ENCODE peak calls at places on chromosome 13, in ten cellular contexts. T is NT2/D1, C is body of pancreas, W is heart right ventricle, G is cardiac muscle cell, M is prostate gland, Z is left ventricle myocardium inferior, U is mammary epithelial cell, P is aorta, V is uterus. F is an unnamed sample. For H3K4me1, the result is how much of the 10 kb centered on the place peaks cover.

GRCh38 chr13:31880849-31881494 is 141.6 kb downstream of the RXFP2 start:
- DNase-seq in T (no peak), C (no peak), W (no peak), G (no peak), M (no peak), Z (no peak), U (no peak), P (no peak), V (no peak), F (no peak)

GRCh38 chr13:39321578-39321977 is 281.4 kb downstream of the LHFPL6 start:
- DNase-seq in T (no peak), C (no peak), W (no peak), G (no peak), M (no peak), Z (no peak), U (no peak), P (no peak), V (no peak), F (no peak)

GRCh38 chr13:78586706-78587105 is 16.6 kb downstream of the POU4F1 start:
- DNase-seq in T (no peak), C (no peak), W (no peak), G (peak), M (no peak), Z (no peak), U (no peak), P (no peak), V (no peak), F (no peak)

GRCh38 chr13:113105032-113105993 is at the start of gene F7:
- DNase-seq in T (no peak), C (no peak), W (no peak), G (no peak), M (no peak), Z (no peak), U (no peak), P (no peak), V (no peak), F (no peak)

GRCh38 chr13:51246005-51246404 is 23.8 kb downstream of the FAM124A start:
- DNase-seq in T (no peak), C (no peak), W (no peak), G (no peak), M (no peak), Z (no peak), U (no peak), P (no peak), V (no peak), F (no peak)

GRCh38 chr13:100203696-100204367 is 114.9 kb downstream of the PCCA start:
- DNase-seq in T (no peak), C (no peak), W (no peak), G (no peak), M (no peak), Z (no peak), U (peak), P (no peak), V (no peak), F (no peak)

GRCh38 chr13:92460479-92460878 is 766.1 kb upstream of the GPC6 start:
- DNase-seq in T (no peak), C (no peak), W (no peak), G (no peak), M (no peak), Z (no peak), U (no peak), P (no peak), V (no peak), F (no peak)

GRCh38 chr13:106373989-106374572 is 161.4 kb downstream of the EFNB2 start:
- DNase-seq in T (no peak), C (no peak), W (no peak), G (no peak), M (no peak), Z (no peak), U (peak), P (no peak), V (peak), F (no peak)

GRCh38 chr13:24161010-24161775 is 673 bp downstream of the SPATA13 start:
- DNase-seq in T (no peak), C (peak), W (peak), G (peak), M (peak), Z (no peak), U (no peak), P (peak), V (no peak), F (no peak)

GRCh38 chr13:80217614-80218456 is 123.1 kb downstream of the SPRY2 start:
- DNase-seq in T (peak), C (no peak), W (no peak), G (no peak), M (no peak), Z (no peak), U (no peak), P (no peak), V (no peak), F (no peak)

GRCh38 chr13:75850915-75851314 is 214.8 kb downstream of the LMO7 start:
- DNase-seq in T (no peak), C (no peak), W (no peak), G (no peak), M (no peak), Z (no peak), U (no peak), P (no peak), V (no peak), F (no peak)

GRCh38 chr13:85985791-85986190 is 186.6 kb upstream of the SLITRK6 start:
- DNase-seq in T (no peak), C (no peak), W (no peak), G (no peak), M (no peak), Z (no peak), U (no peak), P (no peak), V (no peak), F (no peak)

GRCh38 chr13:24923305-24923640 is 159.3 kb downstream of the RNF17 start:
- DNase-seq in T (no peak), C (no peak), W (no peak), G (no peak), M (no peak), Z (no peak), U (no peak), P (no peak), V (no peak), F (no peak)

GRCh38 chr13:28116736-28117135 is 16.4 kb upstream of the FLT3 start:
- DNase-seq in T (no peak), C (no peak), W (no peak), G (no peak), M (no peak), Z (no peak), U (no peak), P (no peak), V (no peak), F (no peak)

GRCh38 chr13:110913322-110913721 is 1.5 kb downstream of the ANKRD10 start:
- DNase-seq in T (no peak), C (peak), W (no peak), G (peak), M (peak), Z (no peak), U (peak), P (no peak), V (no peak), F (no peak)
- H3K4me1 ChIP-seq in T (under half), C (half or more), W (half or more), G (under half), M (under half), Z (half or more), U (half or more), P (under half), V (under half), F (under half)

DNA sequence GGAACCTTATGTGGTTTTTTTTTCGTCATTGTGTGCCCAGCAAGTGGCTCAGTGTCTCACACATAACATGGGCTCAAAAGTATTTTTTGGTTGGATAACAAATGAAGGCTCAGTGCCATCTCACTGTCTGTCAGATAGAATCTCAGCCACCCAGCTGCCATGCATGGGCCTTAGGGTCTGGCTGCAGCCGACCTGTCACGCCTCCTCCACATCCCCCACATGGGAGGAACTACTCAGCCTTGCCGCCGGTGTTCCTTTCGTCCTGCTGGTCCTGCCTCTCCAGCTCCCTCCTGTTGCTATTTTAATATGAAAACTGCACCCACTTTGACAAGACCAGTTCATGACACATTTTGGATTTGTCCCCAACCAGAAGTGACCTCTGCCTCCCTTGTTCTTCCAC is 121.2 kb downstream of the SHISA2 start:
- DNase-seq in T (no peak), C (no peak), W (no peak), G (no peak), M (no peak), Z (no peak), U (no peak), P (no peak), V (no peak), F (no peak)
- H3K4me1 ChIP-seq in T (under half), C (under half), W (under half), G (under half), M (under half), Z (under half), U (under half), P (under half), V (under half), F (under half)

DNA sequence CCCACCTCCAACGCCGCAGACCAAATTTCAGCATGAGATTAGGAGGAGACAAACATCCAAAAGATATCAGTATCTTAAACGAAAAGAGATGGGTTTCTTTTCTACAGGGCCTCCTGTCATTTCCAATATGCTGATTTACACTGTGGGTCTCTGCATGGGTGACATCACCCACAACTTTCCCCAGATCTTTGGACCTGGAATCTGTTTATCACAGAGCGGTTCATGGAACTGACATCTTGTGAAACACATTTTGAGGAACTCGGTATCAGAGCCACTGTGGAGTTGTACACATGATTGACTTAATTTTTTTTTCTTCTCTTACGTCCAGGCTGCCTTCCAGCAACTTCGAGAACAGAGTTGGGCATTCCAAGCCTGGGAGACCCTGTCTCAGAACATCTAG is 80.3 kb upstream of the SERP2 start:
- DNase-seq in T (no peak), C (no peak), W (no peak), G (no peak), M (no peak), Z (no peak), U (no peak), P (no peak), V (no peak), F (no peak)
- H3K4me1 ChIP-seq in T (under half), C (under half), W (under half), G (under half), M (under half), Z (under half), U (under half), P (under half), V (under half), F (under half)

GRCh38 chr13:93708323-93709075 is 481.9 kb downstream of the GPC6 start:
- DNase-seq in T (no peak), C (no peak), W (no peak), G (no peak), M (no peak), Z (no peak), U (no peak), P (no peak), V (no peak), F (no peak)

GRCh38 chr13:93714171-93714570 is 487.6 kb downstream of the GPC6 start:
- DNase-seq in T (no peak), C (no peak), W (no peak), G (no peak), M (no peak), Z (no peak), U (peak), P (no peak), V (no peak), F (no peak)

GRCh38 chr13:93709511-93710244 is 483.1 kb downstream of the GPC6 start:
- DNase-seq in T (no peak), C (no peak), W (no peak), G (no peak), M (no peak), Z (no peak), U (no peak), P (no peak), V (no peak), F (no peak)
- H3K4me1 ChIP-seq in T (under half), C (under half), W (under half), G (under half), M (under half), Z (under half), U (under half), P (under half), V (under half), F (under half)

GRCh38 chr13:33259296-33259695 is 26.3 kb downstream of the STARD13 start:
- DNase-seq in T (peak), C (no peak), W (no peak), G (no peak), M (no peak), Z (no peak), U (no peak), P (no peak), V (no peak), F (no peak)

GRCh38 chr13:33258437-33259193 is 26.9 kb downstream of the STARD13 start:
- DNase-seq in T (no peak), C (no peak), W (no peak), G (no peak), M (no peak), Z (no peak), U (no peak), P (no peak), V (peak), F (no peak)

GRCh38 chr13:33257786-33258185 is 27.8 kb downstream of the STARD13 start:
- DNase-seq in T (no peak), C (no peak), W (no peak), G (no peak), M (no peak), Z (no peak), U (no peak), P (no peak), V (no peak), F (no peak)

GRCh38 chr13:33252103-33252502 is 33.5 kb downstream of the STARD13 start:
- DNase-seq in T (no peak), C (no peak), W (peak), G (peak), M (no peak), Z (peak), U (no peak), P (no peak), V (no peak), F (no peak)

GRCh38 chr13:33256148-33256547 is 29.4 kb downstream of the STARD13 start:
- DNase-seq in T (no peak), C (no peak), W (no peak), G (no peak), M (no peak), Z (no peak), U (no peak), P (no peak), V (no peak), F (no peak)
- H3K4me1 ChIP-seq in T (under half), C (under half), W (half or more), G (under half), M (under half), Z (half or more), U (under half), P (under half), V (under half), F (under half)

GRCh38 chr13:108305655-108306054 is 36.1 kb downstream of the TNFSF13B start:
- DNase-seq in T (no peak), C (no peak), W (no peak), G (no peak), M (no peak), Z (no peak), U (no peak), P (no peak), V (no peak), F (no peak)
- H3K4me1 ChIP-seq in T (under half), C (under half), W (under half), G (under half), M (under half), Z (under half), U (under half), P (under half), V (under half), F (under half)

GRCh38 chr13:98476106-98476505 is 100.8 kb downstream of the STK24 start:
- DNase-seq in T (no peak), C (no peak), W (no peak), G (no peak), M (no peak), Z (no peak), U (no peak), P (no peak), V (no peak), F (no peak)
- H3K4me1 ChIP-seq in T (under half), C (under half), W (half or more), G (under half), M (under half), Z (half or more), U (under half), P (under half), V (under half), F (under half)

GRCh38 chr13:21069561-21070004 is 8.2 kb upstream of the LATS2 start:
- DNase-seq in T (no peak), C (no peak), W (no peak), G (no peak), M (no peak), Z (peak), U (peak), P (no peak), V (peak), F (no peak)

GRCh38 chr13:21071894-21072293 is 10.5 kb upstream of the LATS2 start:
- DNase-seq in T (no peak), C (no peak), W (no peak), G (no peak), M (no peak), Z (no peak), U (no peak), P (no peak), V (no peak), F (no peak)

GRCh38 chr13:21071015-21071414 is 9.6 kb upstream of the LATS2 start:
- DNase-seq in T (no peak), C (no peak), W (no peak), G (no peak), M (no peak), Z (no peak), U (no peak), P (no peak), V (no peak), F (no peak)

GRCh38 chr13:21066946-21067345 is 5.6 kb upstream of the LATS2 start:
- DNase-seq in T (no peak), C (no peak), W (no peak), G (no peak), M (no peak), Z (no peak), U (no peak), P (no peak), V (no peak), F (no peak)

DNA sequence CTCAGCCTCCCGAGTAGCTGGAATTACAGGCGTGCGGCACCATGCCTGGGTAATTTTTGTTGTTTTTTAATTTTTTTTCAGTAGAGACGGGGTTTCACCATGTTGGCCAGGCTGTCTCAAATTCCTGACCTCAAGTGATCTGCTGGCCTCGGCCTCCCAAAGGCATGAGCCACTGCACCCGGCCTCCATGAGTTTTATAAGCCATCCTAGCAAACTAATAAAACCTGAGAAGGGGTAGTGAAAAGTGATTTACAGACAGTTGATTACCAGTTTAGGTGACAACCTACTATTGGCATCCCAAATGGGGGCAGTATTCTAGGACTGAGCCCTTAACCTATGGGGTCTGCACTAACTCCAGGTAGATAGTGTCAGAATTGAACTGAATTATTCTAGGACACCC is 6.4 kb upstream of the LATS2 start:
- DNase-seq in T (no peak), C (no peak), W (no peak), G (no peak), M (no peak), Z (no peak), U (no peak), P (no peak), V (no peak), F (no peak)
- H3K4me1 ChIP-seq in T (under half), C (under half), W (under half), G (under half), M (under half), Z (under half), U (under half), P (under half), V (under half), F (under half)

DNA sequence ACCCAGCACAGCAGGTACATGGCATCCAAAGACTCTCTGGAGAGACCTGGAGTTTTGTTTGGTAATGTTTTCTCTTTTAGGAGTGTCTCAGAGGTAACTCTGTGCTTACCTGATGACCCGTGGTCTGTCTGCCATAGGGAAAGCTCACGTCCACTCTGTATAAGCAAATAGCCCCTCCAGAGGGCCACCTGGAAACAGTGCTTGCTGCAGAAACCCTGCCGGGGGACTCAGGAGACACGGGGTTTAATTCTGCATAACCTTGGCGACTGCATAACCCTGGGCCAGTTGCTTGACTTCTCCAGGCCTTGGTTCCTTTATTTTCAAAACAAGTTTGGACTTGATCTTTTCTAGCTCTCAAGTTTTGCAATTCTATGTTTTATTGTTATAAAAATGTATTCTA is 187.2 kb upstream of the SOX1 start:
- DNase-seq in T (no peak), C (no peak), W (no peak), G (no peak), M (no peak), Z (no peak), U (no peak), P (no peak), V (no peak), F (no peak)
- H3K4me1 ChIP-seq in T (under half), C (under half), W (under half), G (under half), M (under half), Z (under half), U (under half), P (under half), V (under half), F (under half)

F was measured in RWPE2.